ENCODE peak calls at places on chromosomes 5 and 9, in nine cellular contexts. One of them, this sample, is unnamed.

GRCh38 chr5:179827684-179828083 is 7.0 kb downstream of the SQSTM1 start:
- DNase-seq in thyroid gland: no peak
- DNase-seq in activated naive CD8-positive, alpha-beta T cell treated with anti-CD3 and anti-CD28 coated beads, Interleukin-2, amount 50 U/mL, for 24 hours: peak
- DNase-seq in stimulated activated CD4-positive, alpha-beta T cell treated with anti-CD3 and anti-CD28 coated beads, TNF-alpha, amount 100 ng/mL, for 4 hours: no peak
- DNase-seq in tibial artery: no peak
- DNase-seq in A549: peak
- DNase-seq in dorsolateral prefrontal cortex: no peak
- DNase-seq in NCI-H1092 treated with DMSO at 0.1 percent for 48 hours: no peak
- DNase-seq in OCI-LY7: no peak
- DNase-seq in this sample: no peak

GRCh38 chr9:130981761-130982147 is 27.2 kb upstream of the LAMC3 start:
- DNase-seq in thyroid gland: no peak
- DNase-seq in activated naive CD8-positive, alpha-beta T cell treated with anti-CD3 and anti-CD28 coated beads, Interleukin-2, amount 50 U/mL, for 24 hours: no peak
- DNase-seq in stimulated activated CD4-positive, alpha-beta T cell treated with anti-CD3 and anti-CD28 coated beads, TNF-alpha, amount 100 ng/mL, for 4 hours: no peak
- DNase-seq in tibial artery: no peak
- DNase-seq in A549: no peak
- DNase-seq in dorsolateral prefrontal cortex: no peak
- DNase-seq in NCI-H1092 treated with DMSO at 0.1 percent for 48 hours: no peak
- DNase-seq in OCI-LY7: no peak
- DNase-seq in this sample: no peak

GRCh38 chr5:126544087-126544740 is 50.8 kb downstream of the ALDH7A1 start:
- DNase-seq in thyroid gland: peak
- DNase-seq in activated naive CD8-positive, alpha-beta T cell treated with anti-CD3 and anti-CD28 coated beads, Interleukin-2, amount 50 U/mL, for 24 hours: peak
- DNase-seq in stimulated activated CD4-positive, alpha-beta T cell treated with anti-CD3 and anti-CD28 coated beads, TNF-alpha, amount 100 ng/mL, for 4 hours: no peak
- DNase-seq in tibial artery: no peak
- DNase-seq in A549: peak
- DNase-seq in dorsolateral prefrontal cortex: peak
- DNase-seq in NCI-H1092 treated with DMSO at 0.1 percent for 48 hours: peak
- DNase-seq in OCI-LY7: peak
- DNase-seq in this sample: no peak

GRCh38 chr9:137321726-137322361 is 19.8 kb upstream of the NRARP start:
- DNase-seq in thyroid gland: no peak
- DNase-seq in activated naive CD8-positive, alpha-beta T cell treated with anti-CD3 and anti-CD28 coated beads, Interleukin-2, amount 50 U/mL, for 24 hours: no peak
- DNase-seq in stimulated activated CD4-positive, alpha-beta T cell treated with anti-CD3 and anti-CD28 coated beads, TNF-alpha, amount 100 ng/mL, for 4 hours: no peak
- DNase-seq in tibial artery: peak
- DNase-seq in A549: no peak
- DNase-seq in dorsolateral prefrontal cortex: no peak
- DNase-seq in NCI-H1092 treated with DMSO at 0.1 percent for 48 hours: no peak
- DNase-seq in OCI-LY7: no peak
- DNase-seq in this sample: no peak

GRCh38 chr9:91536211-91536691 is 112.6 kb upstream of the NFIL3 start:
- DNase-seq in thyroid gland: peak
- DNase-seq in activated naive CD8-positive, alpha-beta T cell treated with anti-CD3 and anti-CD28 coated beads, Interleukin-2, amount 50 U/mL, for 24 hours: no peak
- DNase-seq in stimulated activated CD4-positive, alpha-beta T cell treated with anti-CD3 and anti-CD28 coated beads, TNF-alpha, amount 100 ng/mL, for 4 hours: no peak
- DNase-seq in tibial artery: no peak
- DNase-seq in A549: peak
- DNase-seq in dorsolateral prefrontal cortex: no peak
- DNase-seq in NCI-H1092 treated with DMSO at 0.1 percent for 48 hours: no peak
- DNase-seq in OCI-LY7: no peak
- DNase-seq in this sample: no peak

GRCh38 chr9:99464568-99464967 is 242.5 kb downstream of the SEC61B start:
- DNase-seq in thyroid gland: no peak
- DNase-seq in activated naive CD8-positive, alpha-beta T cell treated with anti-CD3 and anti-CD28 coated beads, Interleukin-2, amount 50 U/mL, for 24 hours: no peak
- DNase-seq in stimulated activated CD4-positive, alpha-beta T cell treated with anti-CD3 and anti-CD28 coated beads, TNF-alpha, amount 100 ng/mL, for 4 hours: no peak
- DNase-seq in tibial artery: no peak
- DNase-seq in A549: no peak
- DNase-seq in dorsolateral prefrontal cortex: no peak
- DNase-seq in NCI-H1092 treated with DMSO at 0.1 percent for 48 hours: no peak
- DNase-seq in OCI-LY7: no peak
- DNase-seq in this sample: no peak

GRCh38 chr9:16031971-16032370 is 479.1 kb downstream of the CCDC171 start:
- DNase-seq in thyroid gland: no peak
- DNase-seq in activated naive CD8-positive, alpha-beta T cell treated with anti-CD3 and anti-CD28 coated beads, Interleukin-2, amount 50 U/mL, for 24 hours: no peak
- DNase-seq in stimulated activated CD4-positive, alpha-beta T cell treated with anti-CD3 and anti-CD28 coated beads, TNF-alpha, amount 100 ng/mL, for 4 hours: no peak
- DNase-seq in tibial artery: no peak
- DNase-seq in A549: no peak
- DNase-seq in dorsolateral prefrontal cortex: no peak
- DNase-seq in NCI-H1092 treated with DMSO at 0.1 percent for 48 hours: no peak
- DNase-seq in OCI-LY7: no peak
- DNase-seq in this sample: no peak

GRCh38 chr9:114484854-114485443 is 20.3 kb downstream of the WHRN start:
- DNase-seq in thyroid gland: no peak
- DNase-seq in activated naive CD8-positive, alpha-beta T cell treated with anti-CD3 and anti-CD28 coated beads, Interleukin-2, amount 50 U/mL, for 24 hours: peak
- DNase-seq in stimulated activated CD4-positive, alpha-beta T cell treated with anti-CD3 and anti-CD28 coated beads, TNF-alpha, amount 100 ng/mL, for 4 hours: peak
- DNase-seq in tibial artery: no peak
- DNase-seq in A549: no peak
- DNase-seq in dorsolateral prefrontal cortex: no peak
- DNase-seq in NCI-H1092 treated with DMSO at 0.1 percent for 48 hours: no peak
- DNase-seq in OCI-LY7: no peak
- DNase-seq in this sample: no peak

GRCh38 chr9:121652037-121652837 is 803 bp downstream of the DAB2IP start:
- DNase-seq in thyroid gland: peak
- DNase-seq in activated naive CD8-positive, alpha-beta T cell treated with anti-CD3 and anti-CD28 coated beads, Interleukin-2, amount 50 U/mL, for 24 hours: no peak
- DNase-seq in stimulated activated CD4-positive, alpha-beta T cell treated with anti-CD3 and anti-CD28 coated beads, TNF-alpha, amount 100 ng/mL, for 4 hours: no peak
- DNase-seq in tibial artery: no peak
- DNase-seq in A549: no peak
- DNase-seq in dorsolateral prefrontal cortex: no peak
- DNase-seq in NCI-H1092 treated with DMSO at 0.1 percent for 48 hours: no peak
- DNase-seq in OCI-LY7: no peak
- DNase-seq in this sample: peak

GRCh38 chr5:88145205-88145602 is 123.4 kb downstream of the TMEM161B start:
- DNase-seq in thyroid gland: no peak
- DNase-seq in activated naive CD8-positive, alpha-beta T cell treated with anti-CD3 and anti-CD28 coated beads, Interleukin-2, amount 50 U/mL, for 24 hours: no peak
- DNase-seq in stimulated activated CD4-positive, alpha-beta T cell treated with anti-CD3 and anti-CD28 coated beads, TNF-alpha, amount 100 ng/mL, for 4 hours: no peak
- DNase-seq in tibial artery: no peak
- DNase-seq in A549: no peak
- DNase-seq in dorsolateral prefrontal cortex: no peak
- DNase-seq in NCI-H1092 treated with DMSO at 0.1 percent for 48 hours: no peak
- DNase-seq in OCI-LY7: no peak
- DNase-seq in this sample: no peak

GRCh38 chr5:95114305-95114704 is 170.6 kb downstream of the MCTP1 start:
- DNase-seq in thyroid gland: no peak
- DNase-seq in activated naive CD8-positive, alpha-beta T cell treated with anti-CD3 and anti-CD28 coated beads, Interleukin-2, amount 50 U/mL, for 24 hours: no peak
- DNase-seq in stimulated activated CD4-positive, alpha-beta T cell treated with anti-CD3 and anti-CD28 coated beads, TNF-alpha, amount 100 ng/mL, for 4 hours: no peak
- DNase-seq in tibial artery: no peak
- DNase-seq in A549: no peak
- DNase-seq in dorsolateral prefrontal cortex: no peak
- DNase-seq in NCI-H1092 treated with DMSO at 0.1 percent for 48 hours: no peak
- DNase-seq in OCI-LY7: no peak
- DNase-seq in this sample: no peak

GRCh38 chr5:180790020-180790419 is 12.6 kb downstream of the MGAT1 start:
- DNase-seq in thyroid gland: no peak
- DNase-seq in activated naive CD8-positive, alpha-beta T cell treated with anti-CD3 and anti-CD28 coated beads, Interleukin-2, amount 50 U/mL, for 24 hours: no peak
- DNase-seq in stimulated activated CD4-positive, alpha-beta T cell treated with anti-CD3 and anti-CD28 coated beads, TNF-alpha, amount 100 ng/mL, for 4 hours: no peak
- DNase-seq in tibial artery: no peak
- DNase-seq in A549: no peak
- DNase-seq in dorsolateral prefrontal cortex: no peak
- DNase-seq in NCI-H1092 treated with DMSO at 0.1 percent for 48 hours: no peak
- DNase-seq in OCI-LY7: peak
- DNase-seq in this sample: no peak

GRCh38 chr9:33861917-33862453 is 45.0 kb downstream of the UBE2R2 start:
- DNase-seq in thyroid gland: no peak
- DNase-seq in activated naive CD8-positive, alpha-beta T cell treated with anti-CD3 and anti-CD28 coated beads, Interleukin-2, amount 50 U/mL, for 24 hours: no peak
- DNase-seq in stimulated activated CD4-positive, alpha-beta T cell treated with anti-CD3 and anti-CD28 coated beads, TNF-alpha, amount 100 ng/mL, for 4 hours: no peak
- DNase-seq in tibial artery: no peak
- DNase-seq in A549: no peak
- DNase-seq in dorsolateral prefrontal cortex: no peak
- DNase-seq in NCI-H1092 treated with DMSO at 0.1 percent for 48 hours: no peak
- DNase-seq in OCI-LY7: no peak
- DNase-seq in this sample: no peak

GRCh38 chr9:90449213-90449925 is 193.3 kb downstream of the DIRAS2 start:
- DNase-seq in thyroid gland: no peak
- DNase-seq in activated naive CD8-positive, alpha-beta T cell treated with anti-CD3 and anti-CD28 coated beads, Interleukin-2, amount 50 U/mL, for 24 hours: no peak
- DNase-seq in stimulated activated CD4-positive, alpha-beta T cell treated with anti-CD3 and anti-CD28 coated beads, TNF-alpha, amount 100 ng/mL, for 4 hours: no peak
- DNase-seq in tibial artery: no peak
- DNase-seq in A549: no peak
- DNase-seq in dorsolateral prefrontal cortex: no peak
- DNase-seq in NCI-H1092 treated with DMSO at 0.1 percent for 48 hours: no peak
- DNase-seq in OCI-LY7: no peak
- DNase-seq in this sample: no peak

GRCh38 chr9:19049872-19050636 is 827 bp downstream of the RRAGA start:
- DNase-seq in thyroid gland: peak
- DNase-seq in activated naive CD8-positive, alpha-beta T cell treated with anti-CD3 and anti-CD28 coated beads, Interleukin-2, amount 50 U/mL, for 24 hours: peak
- DNase-seq in stimulated activated CD4-positive, alpha-beta T cell treated with anti-CD3 and anti-CD28 coated beads, TNF-alpha, amount 100 ng/mL, for 4 hours: no peak
- DNase-seq in tibial artery: no peak
- DNase-seq in A549: no peak
- DNase-seq in dorsolateral prefrontal cortex: no peak
- DNase-seq in NCI-H1092 treated with DMSO at 0.1 percent for 48 hours: peak
- DNase-seq in OCI-LY7: peak
- DNase-seq in this sample: no peak

GRCh38 chr9:79809931-79810330 is 238.2 kb downstream of the TLE4 start:
- DNase-seq in thyroid gland: no peak
- DNase-seq in activated naive CD8-positive, alpha-beta T cell treated with anti-CD3 and anti-CD28 coated beads, Interleukin-2, amount 50 U/mL, for 24 hours: no peak
- DNase-seq in stimulated activated CD4-positive, alpha-beta T cell treated with anti-CD3 and anti-CD28 coated beads, TNF-alpha, amount 100 ng/mL, for 4 hours: no peak
- DNase-seq in tibial artery: no peak
- DNase-seq in A549: peak
- DNase-seq in dorsolateral prefrontal cortex: no peak
- DNase-seq in NCI-H1092 treated with DMSO at 0.1 percent for 48 hours: no peak
- DNase-seq in OCI-LY7: no peak
- DNase-seq in this sample: no peak

GRCh38 chr9:136779808-136780207 is 11.3 kb upstream of the TMEM141 start:
- DNase-seq in thyroid gland: no peak
- DNase-seq in activated naive CD8-positive, alpha-beta T cell treated with anti-CD3 and anti-CD28 coated beads, Interleukin-2, amount 50 U/mL, for 24 hours: no peak
- DNase-seq in stimulated activated CD4-positive, alpha-beta T cell treated with anti-CD3 and anti-CD28 coated beads, TNF-alpha, amount 100 ng/mL, for 4 hours: no peak
- DNase-seq in tibial artery: no peak
- DNase-seq in A549: no peak
- DNase-seq in dorsolateral prefrontal cortex: no peak
- DNase-seq in NCI-H1092 treated with DMSO at 0.1 percent for 48 hours: no peak
- DNase-seq in OCI-LY7: no peak
- DNase-seq in this sample: no peak

GRCh38 chr9:105355810-105356209 is 92.0 kb upstream of the FSD1L start:
- DNase-seq in thyroid gland: no peak
- DNase-seq in activated naive CD8-positive, alpha-beta T cell treated with anti-CD3 and anti-CD28 coated beads, Interleukin-2, amount 50 U/mL, for 24 hours: no peak
- DNase-seq in stimulated activated CD4-positive, alpha-beta T cell treated with anti-CD3 and anti-CD28 coated beads, TNF-alpha, amount 100 ng/mL, for 4 hours: no peak
- DNase-seq in tibial artery: no peak
- DNase-seq in A549: no peak
- DNase-seq in dorsolateral prefrontal cortex: no peak
- DNase-seq in NCI-H1092 treated with DMSO at 0.1 percent for 48 hours: no peak
- DNase-seq in OCI-LY7: peak
- DNase-seq in this sample: no peak

GRCh38 chr9:83384214-83384613 is 154.0 kb downstream of the FRMD3 start:
- DNase-seq in thyroid gland: no peak
- DNase-seq in activated naive CD8-positive, alpha-beta T cell treated with anti-CD3 and anti-CD28 coated beads, Interleukin-2, amount 50 U/mL, for 24 hours: no peak
- DNase-seq in stimulated activated CD4-positive, alpha-beta T cell treated with anti-CD3 and anti-CD28 coated beads, TNF-alpha, amount 100 ng/mL, for 4 hours: no peak
- DNase-seq in tibial artery: no peak
- DNase-seq in A549: no peak
- DNase-seq in dorsolateral prefrontal cortex: no peak
- DNase-seq in NCI-H1092 treated with DMSO at 0.1 percent for 48 hours: peak
- DNase-seq in OCI-LY7: no peak
- DNase-seq in this sample: no peak

This sample was measured in heart right ventricle.